ENCODE peak calls at places on chromosomes 16 and 17, in ten cellular contexts. M, I, H, X, A, W, G, F, V and B are unnamed samples.

GRCh38 chr17:75927286-75927922 is 13.4 kb downstream of the FBF1 start:
- DNase-seq in A (peak; percentile 57), I (no peak), H (no peak), F (no peak), W (no peak), V (no peak), G (no peak), X (no peak), M (peak; percentile 4), B (no peak)

GRCh38 chr17:77864234-77865108 is 94.0 kb upstream of the TNRC6C start:
- DNase-seq in I (no peak), M (no peak), V (no peak), H (no peak), A (no peak), W (no peak), G (no peak), F (no peak), X (no peak), B (no peak)

GRCh38 chr17:82965371-82965770 is 114.0 kb upstream of the METRNL start:
- DNase-seq in W (no peak), X (no peak), M (no peak), I (no peak), A (no peak), H (no peak), F (no peak), G (no peak), V (no peak), B (no peak)

GRCh38 chr17:7047566-7047965 is 3.7 kb upstream of the SLC16A11 start:
- DNase-seq in X (no peak), V (no peak), I (no peak), W (no peak), A (no peak), M (no peak), F (no peak), G (no peak), H (no peak), B (no peak)

GRCh38 chr17:17518019-17518418 is 21.8 kb upstream of the RASD1 start:
- DNase-seq in F (no peak), I (no peak), G (no peak), X (no peak), M (no peak), A (no peak), W (no peak), H (no peak), V (no peak), B (no peak)

GRCh38 chr16:71626018-71626857 is at the start of gene MARVELD3:
- DNase-seq in X (peak; percentile 14), M (peak; percentile 46), W (peak; percentile 15), A (no peak), H (no peak), G (no peak), V (no peak), F (peak; percentile 90), I (no peak), B (no peak)

GRCh38 chr16:64440421-64440831 is 681.4 kb downstream of the CDH11 start:
- DNase-seq in X (no peak), F (no peak), V (no peak), M (no peak), G (peak; percentile 98), W (no peak), A (no peak), I (no peak), H (no peak), B (no peak)

GRCh38 chr17:7897773-7898172 is 9.2 kb downstream of the CHD3 start:
- DNase-seq in W (no peak), X (no peak), G (peak; percentile 61), I (no peak), F (no peak), A (peak; percentile 46), H (no peak), M (no peak), V (peak; percentile 12), B (no peak)

GRCh38 chr17:69802045-69802740 is 272.8 kb upstream of the KCNJ16 start:
- DNase-seq in H (no peak), V (no peak), I (no peak), F (no peak), X (no peak), M (no peak), G (no peak), A (no peak), W (no peak), B (no peak)